ENCODE peak calls at places on chromosome 19, in nine cellular contexts. Y, P, W, S, L, Z, V, C and I are unnamed samples.

GRCh38 chr19:15815306-15815705 is at the start of gene OR10H1:
- DNase-seq in Y (no peak), P (no peak), W (no peak), S (no peak), L (no peak), Z (no peak), V (no peak), C (no peak), I (no peak)

GRCh38 chr19:13669780-13670355 is 94.5 kb upstream of the MRI1 start:
- DNase-seq in Y (no peak), P (no peak), W (no peak), S (no peak), L (no peak), Z (no peak), V (no peak), C (no peak), I (no peak)

GRCh38 chr19:18385675-18386542 is at the start of gene GDF15:
- DNase-seq in Y (peak; percentile 80), P (no peak), W (peak; percentile 92), S (peak; percentile 31), L (no peak), Z (peak; percentile 65), V (peak; percentile 94), C (peak; percentile 47), I (no peak)

GRCh38 chr19:35468637-35469036 is 20.6 kb downstream of the FFAR2 start:
- DNase-seq in Y (no peak), P (peak; percentile 54), W (peak; percentile 72), S (peak; percentile 36), L (no peak), Z (peak; percentile 86), V (peak; percentile 88), C (no peak), I (no peak)

GRCh38 chr19:29526730-29527499 is 1.1 kb downstream of the VSTM2B start:
- DNase-seq in Y (no peak), P (no peak), W (no peak), S (no peak), L (no peak), Z (no peak), V (no peak), C (no peak), I (no peak)

GRCh38 chr19:31257025-31257424 is 92.2 kb downstream of the TSHZ3 start:
- DNase-seq in Y (no peak), P (no peak), W (no peak), S (no peak), L (no peak), Z (no peak), V (no peak), C (no peak), I (no peak)

GRCh38 chr19:28960586-28960985 is 252.4 kb downstream of the UQCRFS1 start:
- DNase-seq in Y (no peak), P (no peak), W (no peak), S (no peak), L (no peak), Z (no peak), V (no peak), C (no peak), I (no peak)

GRCh38 chr19:34480971-34481821 is at the start of gene WTIP:
- DNase-seq in Y (peak; percentile 89), P (no peak), W (peak; percentile 92), S (peak; percentile 79), L (peak; percentile 28), Z (no peak), V (peak; percentile 58), C (peak; percentile 89), I (no peak)

GRCh38 chr19:800360-801029 is 3.2 kb downstream of the PTBP1 start:
- DNase-seq in Y (peak; percentile 49), P (no peak), W (peak; percentile 78), S (no peak), L (no peak), Z (no peak), V (no peak), C (peak; percentile 18), I (peak; percentile 60)

GRCh38 chr19:7692417-7693088 is 9.4 kb downstream of the FCER2 start:
- DNase-seq in Y (no peak), P (no peak), W (no peak), S (no peak), L (no peak), Z (no peak), V (no peak), C (no peak), I (no peak)

GRCh38 chr19:2461751-2462634 is 5.2 kb upstream of the LMNB2 start:
- DNase-seq in Y (peak; percentile 39), P (no peak), W (peak; percentile 61), S (peak; percentile 68), L (no peak), Z (no peak), V (peak; percentile 57), C (no peak), I (no peak)

GRCh38 chr19:2049741-2050348 is 1.2 kb downstream of the MKNK2 start:
- DNase-seq in Y (peak; percentile 64), P (no peak), W (peak; percentile 90), S (peak; percentile 76), L (no peak), Z (peak; percentile 90), V (peak; percentile 95), C (peak; percentile 82), I (no peak)

GRCh38 chr19:1428738-1429391 is 9.3 kb upstream of the RPS15 start:
- DNase-seq in Y (no peak), P (no peak), W (no peak), S (no peak), L (no peak), Z (no peak), V (no peak), C (no peak), I (no peak)

GRCh38 chr19:5339470-5339949 is 1.1 kb downstream of the PTPRS start:
- DNase-seq in Y (no peak), P (no peak), W (no peak), S (no peak), L (no peak), Z (no peak), V (no peak), C (no peak), I (no peak)

GRCh38 chr19:5338661-5339469 is 1.7 kb downstream of the PTPRS start:
- DNase-seq in Y (no peak), P (no peak), W (peak; percentile 34), S (no peak), L (no peak), Z (peak; percentile 54), V (no peak), C (no peak), I (no peak)

GRCh38 chr19:5336195-5336965 is 4.2 kb downstream of the PTPRS start:
- DNase-seq in Y (no peak), P (no peak), W (no peak), S (no peak), L (no peak), Z (no peak), V (no peak), C (no peak), I (no peak)

GRCh38 chr19:5337126-5337525 is 3.5 kb downstream of the PTPRS start:
- DNase-seq in Y (no peak), P (no peak), W (no peak), S (no peak), L (no peak), Z (no peak), V (no peak), C (no peak), I (no peak)

GRCh38 chr19:5337886-5338595 is 2.6 kb downstream of the PTPRS start:
- DNase-seq in Y (no peak), P (no peak), W (no peak), S (no peak), L (no peak), Z (no peak), V (no peak), C (no peak), I (no peak)
- H3K27ac ChIP-seq in Y (no peak overlapping the region), P (no peak overlapping the region), W (no peak overlapping the region), S (no peak overlapping the region), L (no peak overlapping the region), Z (no peak overlapping the region), V (no peak overlapping the region), C (no peak overlapping the region), I (no peak overlapping the region)

DNA sequence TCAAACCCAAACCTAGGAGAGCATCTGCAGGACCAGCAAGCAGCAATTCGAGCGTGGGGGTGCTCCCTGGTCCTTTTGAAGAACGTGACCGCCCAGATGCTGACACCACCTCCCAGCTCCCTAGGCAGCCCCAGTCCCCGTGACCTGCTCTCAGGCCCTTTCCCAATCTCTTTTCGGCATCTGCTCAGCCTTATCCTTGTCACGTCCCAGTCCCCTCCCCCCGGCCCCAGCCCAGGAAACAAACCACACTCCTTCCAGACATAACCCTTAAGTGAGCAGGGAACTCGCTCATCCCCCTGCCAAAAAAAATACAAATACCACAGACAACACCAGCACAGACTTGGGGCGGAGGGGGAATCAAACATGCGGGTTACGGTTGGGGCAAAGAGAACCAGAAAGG is 3.3 kb downstream of the MLLT1 start:
- DNase-seq in Y (peak; percentile 80), P (no peak), W (peak; percentile 43), S (peak; percentile 70), L (peak; percentile 58), Z (no peak), V (peak; percentile 72), C (peak; percentile 45), I (no peak)
- H3K27ac ChIP-seq in Y (no peak overlapping the region), P (no peak overlapping the region), W (peak overlapping the region; percentile 94), S (peak overlapping the region; percentile 14), L (peak overlapping the region; percentile 62), Z (no peak overlapping the region), V (peak overlapping the region; percentile 85), C (peak overlapping the region; percentile 41), I (no peak overlapping the region)

DNA sequence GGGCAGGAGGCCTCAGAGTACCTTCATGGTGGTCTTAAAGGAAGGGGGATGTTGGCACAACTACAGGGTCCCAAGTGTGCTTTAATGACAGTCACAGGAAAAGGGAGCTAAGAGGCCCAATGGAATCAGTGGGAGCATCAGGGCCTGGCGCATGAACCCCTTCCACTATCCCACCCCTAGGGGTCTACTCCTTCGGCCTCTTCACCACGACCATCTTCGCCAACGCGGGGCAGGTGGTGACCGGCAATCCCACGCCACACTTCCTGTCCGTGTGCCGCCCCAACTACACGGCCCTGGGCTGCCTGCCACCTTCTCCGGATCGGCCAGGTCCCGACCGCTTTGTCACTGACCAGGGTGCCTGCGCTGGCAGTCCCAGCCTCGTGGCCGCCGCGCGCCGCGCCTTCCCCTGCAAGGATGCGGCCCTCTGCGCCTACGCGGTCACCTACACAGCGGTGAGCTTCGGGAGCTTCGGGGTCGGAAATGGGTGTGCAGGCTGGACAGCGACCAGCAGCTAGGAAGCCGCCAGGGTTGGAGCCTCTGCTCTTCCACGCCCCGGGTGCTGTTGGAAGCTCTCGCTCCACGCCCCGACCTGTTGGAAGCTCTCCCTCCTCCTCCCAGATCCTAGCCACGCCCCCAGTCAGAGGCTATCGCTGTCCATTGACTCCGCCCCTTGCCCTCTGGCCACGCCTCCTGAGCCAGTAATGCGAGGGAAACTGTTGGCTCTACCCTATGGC is 6.0 kb downstream of the PLPPR2 start:
- DNase-seq in Y (no peak), P (no peak), W (peak; percentile 88), S (peak; percentile 52), L (no peak), Z (peak; percentile 69), V (peak; percentile 89), C (no peak), I (no peak)
- H3K27ac ChIP-seq in Y (no peak overlapping the region), P (no peak overlapping the region), W (no peak overlapping the region), S (no peak overlapping the region), L (no peak overlapping the region), Z (no peak overlapping the region), V (no peak overlapping the region), C (no peak overlapping the region), I (no peak overlapping the region)

DNA sequence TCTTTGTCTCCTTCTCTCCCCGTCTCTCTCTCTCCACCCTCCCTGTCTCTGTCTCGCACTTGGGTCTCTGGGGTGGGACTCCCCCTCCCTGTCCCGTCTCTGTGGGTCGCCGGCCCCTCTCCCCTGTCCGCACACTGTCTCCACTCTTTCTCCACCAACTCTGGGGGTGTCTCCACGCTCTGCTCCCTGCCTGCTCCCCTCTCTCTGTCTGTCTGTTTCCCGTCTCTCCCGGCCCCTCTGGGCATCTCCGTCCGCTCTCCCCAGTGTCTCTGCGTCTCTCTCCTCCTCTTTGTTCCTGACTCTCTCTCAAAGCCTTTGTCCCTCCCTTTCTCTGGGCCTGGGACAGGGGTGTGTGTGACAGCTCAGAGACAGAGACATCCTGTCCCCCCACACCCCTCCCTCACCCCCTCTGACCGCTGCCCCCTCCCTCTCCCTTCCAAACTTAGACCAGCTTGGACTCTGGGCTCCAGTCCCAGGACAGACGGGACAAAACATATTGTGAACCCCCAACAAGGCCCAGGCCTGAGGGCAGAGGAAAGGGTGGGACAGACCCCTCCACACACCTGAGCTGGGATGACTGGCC is 661 bp upstream of the SBK3 start:
- DNase-seq in Y (no peak), P (no peak), W (no peak), S (peak; percentile 47), L (no peak), Z (no peak), V (no peak), C (peak; percentile 71), I (no peak)
- H3K27ac ChIP-seq in Y (no peak overlapping the region), P (peak overlapping the region; percentile 94), W (no peak overlapping the region), S (peak overlapping the region; percentile 93), L (no peak overlapping the region), Z (no peak overlapping the region), V (peak overlapping the region; percentile 67), C (peak overlapping the region; percentile 89), I (no peak overlapping the region)